ENCODE peak calls at places on chromosomes 1 and 21, in six cellular contexts. W is breast epithelium, E is left ventricle myocardium inferior, U is transverse colon, G is anterior cingulate cortex, D is fibroblast of mammary gland. M is an unnamed sample.

GRCh38 chr1:72009756-72010441 is 272.4 kb downstream of the NEGR1 start:
- DNase-seq in W (no peak), E (no peak), U (no peak), G (no peak), D (no peak), M (no peak)

GRCh38 chr1:238738942-238739341 is 647.4 kb upstream of the CHRM3 start:
- DNase-seq in W (no peak), E (no peak), U (no peak), G (no peak), D (no peak), M (no peak)

GRCh38 chr21:35361984-35362383 is 312.9 kb upstream of the RUNX1 start:
- DNase-seq in W (no peak), E (no peak), U (no peak), G (no peak), D (no peak), M (no peak)

GRCh38 chr1:69305621-69306020 is 262.1 kb upstream of the LRRC7 start:
- DNase-seq in W (no peak), E (no peak), U (no peak), G (no peak), D (no peak), M (no peak)

GRCh38 chr1:235834620-235835019 is 32.1 kb downstream of the LYST start:
- DNase-seq in W (no peak), E (no peak), U (no peak), G (no peak), D (no peak), M (no peak)

GRCh38 chr1:41322835-41323234 is 38.4 kb upstream of the FOXO6 start:
- DNase-seq in W (no peak), E (peak; percentile 44), U (peak; percentile 56), G (no peak), D (peak; percentile 7), M (peak; percentile 60)

GRCh38 chr21:42096593-42096992 is 25.5 kb downstream of the UMODL1 start:
- DNase-seq in W (no peak), E (no peak), U (no peak), G (no peak), D (no peak), M (no peak)

GRCh38 chr1:220219865-220220698 is 52.2 kb downstream of the RAB3GAP2 start:
- DNase-seq in W (no peak), E (no peak), U (no peak), G (no peak), D (no peak), M (no peak)

GRCh38 chr1:7634841-7635240 is 136.3 kb upstream of the VAMP3 start:
- DNase-seq in W (no peak), E (no peak), U (no peak), G (no peak), D (no peak), M (no peak)

GRCh38 chr21:41956926-41957729 is 3.3 kb upstream of the C2CD2 start:
- DNase-seq in W (peak; percentile 34), E (no peak), U (no peak), G (no peak), D (peak; percentile 95), M (no peak)

GRCh38 chr21:15206514-15206913 is 141.7 kb upstream of the NRIP1 start:
- DNase-seq in W (no peak), E (no peak), U (no peak), G (no peak), D (no peak), M (no peak)

GRCh38 chr1:67367370-67368345 is 60.0 kb downstream of the IL12RB2 start:
- DNase-seq in W (no peak), E (peak; percentile 33), U (peak; percentile 14), G (no peak), D (peak; percentile 29), M (no peak)

GRCh38 chr1:180672505-180672904 is 40.7 kb downstream of the XPR1 start:
- DNase-seq in W (no peak), E (no peak), U (no peak), G (no peak), D (no peak), M (no peak)

GRCh38 chr1:74197657-74198552 is at the start of the genes FPGT and LRRIQ3:
- DNase-seq in W (peak; percentile 92), E (peak; percentile 96), U (peak; percentile 96), G (peak; percentile 80), D (peak; percentile 93), M (peak; percentile 94)

GRCh38 chr1:72282271-72282656 is at the start of gene NEGR1:
- DNase-seq in W (peak; percentile 54), E (peak; percentile 55), U (peak; percentile 35), G (peak; percentile 39), D (peak; percentile 69), M (peak; percentile 9)

GRCh38 chr1:16677552-16678423 is 11.0 kb upstream of the RNU1-3 start:
- DNase-seq in W (no peak), E (no peak), U (peak; percentile 25), G (no peak), D (peak; percentile 81), M (peak; percentile 85)

M was measured in activated CD8-positive, alpha-beta T cell treated with anti-CD3 and anti-CD28 coated beads for 36 hours.